ENCODE peak calls at places on chromosomes 6 and 20, in six cellular contexts. One of them, this sample, is unnamed.

GRCh38 chr6:40852667-40853383 is 186.2 kb downstream of the UNC5CL start:
- DNase-seq in colonic mucosa: no peak
- DNase-seq in A549: no peak
- DNase-seq in caudate nucleus: no peak
- DNase-seq in psoas muscle: no peak
- DNase-seq in fibroblast of lung: no peak
- DNase-seq in this sample: peak; percentile 71

GRCh38 chr20:57482148-57482547 is 42.8 kb downstream of the CTCFL start:
- DNase-seq in colonic mucosa: no peak
- DNase-seq in A549: no peak
- DNase-seq in caudate nucleus: no peak
- DNase-seq in psoas muscle: no peak
- DNase-seq in fibroblast of lung: no peak
- DNase-seq in this sample: peak; percentile 88

GRCh38 chr6:138970856-138971425 is 17.1 kb downstream of the REPS1 start:
- DNase-seq in colonic mucosa: no peak
- DNase-seq in A549: peak; percentile 37
- DNase-seq in caudate nucleus: no peak
- DNase-seq in psoas muscle: no peak
- DNase-seq in fibroblast of lung: peak; percentile 87
- DNase-seq in this sample: no peak

GRCh38 chr20:57434390-57434700 is 43.1 kb downstream of the RBM38 start:
- DNase-seq in colonic mucosa: no peak
- DNase-seq in A549: no peak
- DNase-seq in caudate nucleus: no peak
- DNase-seq in psoas muscle: no peak
- DNase-seq in fibroblast of lung: no peak
- DNase-seq in this sample: peak; percentile 71

GRCh38 chr6:154425034-154425433 is 68.4 kb upstream of the IPCEF1 start:
- DNase-seq in colonic mucosa: no peak
- DNase-seq in A549: no peak
- DNase-seq in caudate nucleus: no peak
- DNase-seq in psoas muscle: no peak
- DNase-seq in fibroblast of lung: no peak
- DNase-seq in this sample: no peak

GRCh38 chr20:39899881-39900280 is 789.2 kb downstream of the MAFB start:
- DNase-seq in colonic mucosa: no peak
- DNase-seq in A549: no peak
- DNase-seq in caudate nucleus: no peak
- DNase-seq in psoas muscle: no peak
- DNase-seq in fibroblast of lung: no peak
- DNase-seq in this sample: no peak

GRCh38 chr6:11952291-11952690 is 59.8 kb upstream of the HIVEP1 start:
- DNase-seq in colonic mucosa: no peak
- DNase-seq in A549: no peak
- DNase-seq in caudate nucleus: no peak
- DNase-seq in psoas muscle: no peak
- DNase-seq in fibroblast of lung: no peak
- DNase-seq in this sample: no peak

GRCh38 chr20:17872920-17873319 is 95.7 kb downstream of the SNX5 start:
- DNase-seq in colonic mucosa: no peak
- DNase-seq in A549: no peak
- DNase-seq in caudate nucleus: no peak
- DNase-seq in psoas muscle: no peak
- DNase-seq in fibroblast of lung: no peak
- DNase-seq in this sample: no peak

GRCh38 chr20:44961868-44962267 is 1.7 kb upstream of the TOMM34 start:
- DNase-seq in colonic mucosa: no peak
- DNase-seq in A549: no peak
- DNase-seq in caudate nucleus: no peak
- DNase-seq in psoas muscle: no peak
- DNase-seq in fibroblast of lung: no peak
- DNase-seq in this sample: no peak

GRCh38 chr20:48489046-48489463 is 338.7 kb downstream of the PREX1 start:
- DNase-seq in colonic mucosa: peak; percentile 1
- DNase-seq in A549: no peak
- DNase-seq in caudate nucleus: no peak
- DNase-seq in psoas muscle: no peak
- DNase-seq in fibroblast of lung: no peak
- DNase-seq in this sample: no peak

GRCh38 chr6:165692106-165692653 is 29.1 kb upstream of the PDE10A start:
- DNase-seq in colonic mucosa: no peak
- DNase-seq in A549: no peak
- DNase-seq in caudate nucleus: no peak
- DNase-seq in psoas muscle: no peak
- DNase-seq in fibroblast of lung: no peak
- DNase-seq in this sample: no peak

GRCh38 chr6:106858653-106859092 is 115.9 kb downstream of the CD24 start:
- DNase-seq in colonic mucosa: peak; percentile 87
- DNase-seq in A549: peak; percentile 68
- DNase-seq in caudate nucleus: no peak
- DNase-seq in psoas muscle: no peak
- DNase-seq in fibroblast of lung: peak; percentile 10
- DNase-seq in this sample: no peak

GRCh38 chr20:31841928-31842327 is 3.5 kb downstream of the FOXS1 start:
- DNase-seq in colonic mucosa: no peak
- DNase-seq in A549: peak; percentile 79
- DNase-seq in caudate nucleus: no peak
- DNase-seq in psoas muscle: no peak
- DNase-seq in fibroblast of lung: peak; percentile 53
- DNase-seq in this sample: no peak

GRCh38 chr20:34951652-34952051 is 4.0 kb downstream of the GSS start:
- DNase-seq in colonic mucosa: no peak
- DNase-seq in A549: no peak
- DNase-seq in caudate nucleus: no peak
- DNase-seq in psoas muscle: no peak
- DNase-seq in fibroblast of lung: no peak
- DNase-seq in this sample: peak; percentile 47

GRCh38 chr6:42771741-42772100 is 10.1 kb upstream of the BICRAL start:
- DNase-seq in colonic mucosa: no peak
- DNase-seq in A549: no peak
- DNase-seq in caudate nucleus: no peak
- DNase-seq in psoas muscle: no peak
- DNase-seq in fibroblast of lung: no peak
- DNase-seq in this sample: peak; percentile 78

GRCh38 chr20:33433465-33433864 is 10.1 kb downstream of the SNTA1 start:
- DNase-seq in colonic mucosa: no peak
- DNase-seq in A549: no peak
- DNase-seq in caudate nucleus: no peak
- DNase-seq in psoas muscle: peak; percentile 81
- DNase-seq in fibroblast of lung: no peak
- DNase-seq in this sample: no peak

GRCh38 chr6:128710305-128710704 is 172.6 kb upstream of the LAMA2 start:
- DNase-seq in colonic mucosa: no peak
- DNase-seq in A549: no peak
- DNase-seq in caudate nucleus: no peak
- DNase-seq in psoas muscle: no peak
- DNase-seq in fibroblast of lung: no peak
- DNase-seq in this sample: no peak

GRCh38 chr20:33711446-33711738 is 8.7 kb downstream of the PXMP4 start:
- DNase-seq in colonic mucosa: no peak
- DNase-seq in A549: no peak
- DNase-seq in caudate nucleus: no peak
- DNase-seq in psoas muscle: no peak
- DNase-seq in fibroblast of lung: no peak
- DNase-seq in this sample: no peak

GRCh38 chr6:167666571-167667203 is 160.0 kb upstream of the AFDN start:
- DNase-seq in colonic mucosa: no peak
- DNase-seq in A549: no peak
- DNase-seq in caudate nucleus: no peak
- DNase-seq in psoas muscle: no peak
- DNase-seq in fibroblast of lung: no peak
- DNase-seq in this sample: no peak

GRCh38 chr6:134123666-134124208 is 71.3 kb upstream of the SLC2A12 start:
- DNase-seq in colonic mucosa: no peak
- DNase-seq in A549: peak; percentile 90
- DNase-seq in caudate nucleus: no peak
- DNase-seq in psoas muscle: no peak
- DNase-seq in fibroblast of lung: peak; percentile 92
- DNase-seq in this sample: peak; percentile 75

GRCh38 chr6:2809015-2809414 is 32.6 kb downstream of the SERPINB1 start:
- DNase-seq in colonic mucosa: peak; percentile 10
- DNase-seq in A549: no peak
- DNase-seq in caudate nucleus: no peak
- DNase-seq in psoas muscle: no peak
- DNase-seq in fibroblast of lung: no peak
- DNase-seq in this sample: no peak

GRCh38 chr20:53788253-53789022 is 194.8 kb upstream of the ZNF217 start:
- DNase-seq in colonic mucosa: no peak
- DNase-seq in A549: no peak
- DNase-seq in caudate nucleus: no peak
- DNase-seq in psoas muscle: no peak
- DNase-seq in fibroblast of lung: no peak
- DNase-seq in this sample: no peak

GRCh38 chr20:53786445-53787267 is 193.0 kb upstream of the ZNF217 start:
- DNase-seq in colonic mucosa: peak; percentile 49
- DNase-seq in A549: peak; percentile 77
- DNase-seq in caudate nucleus: no peak
- DNase-seq in psoas muscle: no peak
- DNase-seq in fibroblast of lung: no peak
- DNase-seq in this sample: no peak

GRCh38 chr20:53783768-53784167 is 190.1 kb upstream of the ZNF217 start:
- DNase-seq in colonic mucosa: no peak
- DNase-seq in A549: no peak
- DNase-seq in caudate nucleus: no peak
- DNase-seq in psoas muscle: no peak
- DNase-seq in fibroblast of lung: no peak
- DNase-seq in this sample: no peak

GRCh38 chr20:53785320-53785719 is 191.7 kb upstream of the ZNF217 start:
- DNase-seq in colonic mucosa: no peak
- DNase-seq in A549: peak; percentile 63
- DNase-seq in caudate nucleus: no peak
- DNase-seq in psoas muscle: no peak
- DNase-seq in fibroblast of lung: no peak
- DNase-seq in this sample: no peak

GRCh38 chr20:53786071-53786444 is 192.4 kb upstream of the ZNF217 start:
- DNase-seq in colonic mucosa: no peak
- DNase-seq in A549: no peak
- DNase-seq in caudate nucleus: no peak
- DNase-seq in psoas muscle: no peak
- DNase-seq in fibroblast of lung: no peak
- DNase-seq in this sample: no peak
- H3K27ac ChIP-seq in colonic mucosa: peak overlapping the region; percentile 84
- H3K27ac ChIP-seq in A549: peak overlapping the region; percentile 89
- H3K27ac ChIP-seq in caudate nucleus: no peak overlapping the region
- H3K27ac ChIP-seq in psoas muscle: no peak overlapping the region
- H3K27ac ChIP-seq in fibroblast of lung: no peak overlapping the region
- H3K27ac ChIP-seq in this sample: no peak overlapping the region

GRCh38 chr6:157322792-157323113 is 566 bp downstream of the TMEM242 start:
- DNase-seq in colonic mucosa: no peak
- DNase-seq in A549: no peak
- DNase-seq in caudate nucleus: no peak
- DNase-seq in psoas muscle: no peak
- DNase-seq in fibroblast of lung: no peak
- DNase-seq in this sample: no peak
- H3K27ac ChIP-seq in colonic mucosa: peak overlapping the region; percentile 86
- H3K27ac ChIP-seq in A549: peak overlapping the region; percentile 99
- H3K27ac ChIP-seq in caudate nucleus: peak overlapping the region; percentile 85
- H3K27ac ChIP-seq in psoas muscle: peak overlapping the region; percentile 99
- H3K27ac ChIP-seq in fibroblast of lung: peak overlapping the region; percentile 90
- H3K27ac ChIP-seq in this sample: no peak overlapping the region

DNA sequence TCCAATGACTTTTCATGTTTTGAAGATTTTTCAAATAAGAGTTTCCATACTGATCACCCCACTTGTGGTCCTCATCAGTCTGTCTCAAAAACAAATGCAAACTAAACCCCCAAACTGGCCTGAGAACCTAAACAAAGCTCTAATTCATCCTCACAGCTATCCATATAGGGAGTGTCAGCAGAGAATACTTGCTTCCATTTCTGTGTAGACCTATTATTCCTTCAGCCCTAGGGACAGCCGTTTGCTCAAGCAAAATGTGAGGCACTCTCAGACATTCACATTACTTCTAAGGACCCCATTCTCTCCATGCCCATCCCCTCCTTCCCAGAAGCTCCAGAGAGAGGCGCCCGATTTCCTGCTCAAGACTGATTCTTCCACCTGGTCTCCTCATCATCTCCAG is 24.6 kb downstream of the DNAAF9 start:
- DNase-seq in colonic mucosa: no peak
- DNase-seq in A549: no peak
- DNase-seq in caudate nucleus: no peak
- DNase-seq in psoas muscle: no peak
- DNase-seq in fibroblast of lung: no peak
- DNase-seq in this sample: no peak
- H3K27ac ChIP-seq in colonic mucosa: no peak overlapping the region
- H3K27ac ChIP-seq in A549: no peak overlapping the region
- H3K27ac ChIP-seq in caudate nucleus: peak overlapping the region; percentile 18
- H3K27ac ChIP-seq in psoas muscle: no peak overlapping the region
- H3K27ac ChIP-seq in fibroblast of lung: no peak overlapping the region
- H3K27ac ChIP-seq in this sample: no peak overlapping the region

DNA sequence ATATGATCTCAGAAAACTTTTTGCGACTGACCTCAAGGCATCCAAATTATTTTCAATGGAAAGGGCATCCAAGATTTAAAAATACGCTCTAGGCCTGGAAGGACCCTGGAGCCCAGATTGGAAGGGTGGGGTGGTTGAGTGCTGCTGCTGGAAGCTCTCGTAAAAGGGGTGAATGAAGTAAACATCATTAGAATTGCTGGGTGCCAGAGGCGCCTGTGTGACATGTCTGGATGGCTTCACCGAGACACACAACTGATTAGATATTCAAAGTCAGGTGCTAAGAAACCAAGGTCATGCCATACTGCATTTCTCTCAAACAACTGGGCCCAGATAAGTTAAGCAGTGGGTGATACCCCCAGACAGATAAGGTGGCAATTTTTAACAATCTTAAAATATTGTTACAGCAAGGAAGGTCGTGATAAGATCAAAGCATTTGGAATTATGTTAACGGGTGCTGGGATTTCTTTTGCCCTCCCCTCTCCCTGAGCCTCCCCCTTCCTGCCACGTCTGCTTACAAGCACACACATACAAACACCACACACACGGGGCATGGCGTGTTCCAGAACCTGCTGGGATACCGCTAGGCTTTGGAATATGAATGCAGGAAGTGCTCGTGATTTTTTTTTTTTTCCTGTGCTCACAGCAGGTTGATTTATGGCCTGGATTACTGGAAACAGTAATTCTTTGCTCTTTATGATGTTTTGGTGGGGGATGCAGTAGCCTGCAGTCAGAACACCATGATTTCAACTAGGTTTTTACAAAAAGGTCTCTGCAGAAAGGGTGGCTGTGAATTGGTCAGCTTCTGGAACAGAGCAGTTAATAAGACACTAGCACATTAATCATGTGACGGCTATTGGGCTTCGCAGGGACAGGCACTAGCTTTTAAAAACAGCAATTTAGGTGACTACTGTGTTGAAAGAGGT is 551.2 kb downstream of the QKI start:
- DNase-seq in colonic mucosa: no peak
- DNase-seq in A549: no peak
- DNase-seq in caudate nucleus: no peak
- DNase-seq in psoas muscle: no peak
- DNase-seq in fibroblast of lung: no peak
- DNase-seq in this sample: no peak
- H3K27ac ChIP-seq in colonic mucosa: no peak overlapping the region
- H3K27ac ChIP-seq in A549: no peak overlapping the region
- H3K27ac ChIP-seq in caudate nucleus: peak overlapping the region; percentile 67
- H3K27ac ChIP-seq in psoas muscle: peak overlapping the region; percentile 95
- H3K27ac ChIP-seq in fibroblast of lung: no peak overlapping the region
- H3K27ac ChIP-seq in this sample: no peak overlapping the region

GRCh38 chr20:36836591-36837329 is 39.2 kb upstream of the TLDC2 start:
- DNase-seq in colonic mucosa: peak; percentile 84
- DNase-seq in A549: peak; percentile 87
- DNase-seq in caudate nucleus: no peak
- DNase-seq in psoas muscle: peak; percentile 55
- DNase-seq in fibroblast of lung: peak; percentile 61
- DNase-seq in this sample: peak; percentile 91
- H3K27ac ChIP-seq in colonic mucosa: peak overlapping the region; percentile 44
- H3K27ac ChIP-seq in A549: peak overlapping the region; percentile 92
- H3K27ac ChIP-seq in caudate nucleus: peak overlapping the region; percentile 96
- H3K27ac ChIP-seq in psoas muscle: no peak overlapping the region
- H3K27ac ChIP-seq in fibroblast of lung: peak overlapping the region; percentile 51
- H3K27ac ChIP-seq in this sample: peak overlapping the region; percentile 91

This sample was measured in Karpas-422.